ENCODE peak calls at places on chromosomes 7 and 10, in nine cellular contexts. Q, A, B, K, P, G, D, S and I are unnamed samples.

GRCh38 chr10:103849880-103850571 is 5.3 kb downstream of the SH3PXD2A start:
- DNase-seq in G (peak; percentile 96), A (no peak), K (no peak), S (no peak), P (no peak), B (no peak), D (peak; percentile 90), Q (no peak), I (no peak)

GRCh38 chr10:50892467-50892866 is 7.0 kb upstream of the A1CF start:
- DNase-seq in B (no peak), G (no peak), A (no peak), D (no peak), K (no peak), Q (no peak), S (no peak), P (no peak), I (no peak)

GRCh38 chr7:120998525-120998924 is 10.0 kb downstream of the CPED1 start:
- DNase-seq in Q (no peak), D (no peak), B (no peak), G (no peak), A (no peak), K (no peak), P (no peak), S (no peak), I (no peak)

GRCh38 chr7:130649004-130649790 is 19.4 kb downstream of the COPG2 start:
- DNase-seq in B (no peak), P (no peak), G (peak; percentile 73), S (no peak), D (no peak), K (no peak), A (peak; percentile 62), Q (no peak), I (peak; percentile 26)

GRCh38 chr10:7756360-7756992 is 31.3 kb downstream of the KIN start:
- DNase-seq in K (no peak), P (no peak), D (peak; percentile 6), A (no peak), G (peak; percentile 47), B (no peak), S (peak; percentile 50), Q (no peak), I (peak; percentile 70)

GRCh38 chr10:97882142-97883091 is 32.8 kb downstream of the GOLGA7B start:
- DNase-seq in G (peak; percentile 85), K (no peak), B (no peak), P (no peak), D (peak; percentile 98), S (peak; percentile 31), Q (no peak), A (peak; percentile 71), I (peak; percentile 60)

GRCh38 chr7:50266893-50267386 is 37.6 kb upstream of the IKZF1 start:
- DNase-seq in A (peak; percentile 89), S (no peak), P (no peak), D (peak; percentile 26), B (no peak), K (peak; percentile 17), Q (peak; percentile 82), G (no peak), I (no peak)

GRCh38 chr7:23710000-23710399 is at the start of gene STK31:
- DNase-seq in B (no peak), A (no peak), S (no peak), D (no peak), Q (no peak), G (no peak), K (no peak), P (peak; percentile 58), I (no peak)

GRCh38 chr10:74056081-74056818 is 58.3 kb downstream of the VCL start:
- DNase-seq in A (no peak), Q (peak; percentile 20), G (peak; percentile 89), K (no peak), S (no peak), P (no peak), B (no peak), D (peak; percentile 46), I (peak; percentile 42)

GRCh38 chr7:137335814-137336213 is 7.7 kb downstream of the PTN start:
- DNase-seq in Q (no peak), A (no peak), P (no peak), B (no peak), K (no peak), D (no peak), S (no peak), G (no peak), I (no peak)

GRCh38 chr7:880450-880849 is 4.1 kb downstream of the GET4 start:
- DNase-seq in S (no peak), Q (no peak), D (no peak), B (no peak), K (no peak), P (peak; percentile 47), G (no peak), A (no peak), I (no peak)

GRCh38 chr10:36725581-36726520 is 399.5 kb upstream of the ANKRD30A start:
- DNase-seq in D (peak; percentile 92), A (no peak), K (no peak), Q (no peak), S (peak; percentile 31), B (peak; percentile 75), G (peak; percentile 75), P (no peak), I (peak; percentile 85)

GRCh38 chr10:103679096-103679790 is 176.1 kb downstream of the SH3PXD2A start:
- DNase-seq in D (no peak), S (no peak), Q (no peak), G (peak; percentile 57), P (no peak), B (no peak), A (no peak), K (no peak), I (peak; percentile 88)

GRCh38 chr7:156979711-156980110 is 30.2 kb downstream of the NOM1 start:
- DNase-seq in Q (no peak), G (no peak), S (no peak), B (no peak), P (no peak), A (no peak), K (no peak), D (no peak), I (no peak)

GRCh38 chr7:99834382-99834781 is 6.6 kb downstream of the CYP3A43 start:
- DNase-seq in D (no peak), B (no peak), S (no peak), Q (no peak), K (no peak), G (no peak), A (no peak), P (no peak), I (no peak)

GRCh38 chr10:102648889-102649752 is 4.8 kb downstream of the TRIM8 start:
- DNase-seq in P (peak; percentile 68), K (peak; percentile 47), D (no peak), A (peak; percentile 68), G (no peak), B (no peak), S (no peak), Q (peak; percentile 28), I (no peak)

GRCh38 chr10:121157998-121158397 is 306.8 kb downstream of the WDR11 start:
- DNase-seq in P (no peak), S (peak; percentile 15), G (no peak), B (no peak), Q (no peak), D (peak; percentile 32), K (no peak), A (no peak), I (no peak)